ENCODE peak calls at places on chromosomes 4 and X, in ten cellular contexts. M is astrocyte; B is colonic mucosa; F is RWPE2; S is AG10803; L is CD8-positive, alpha-beta T cell; I is dorsolateral prefrontal cortex; H is neural progenitor cell; Z is fibroblast of the aortic adventitia; D is K562. O is an unnamed sample.

GRCh38 chr4:107470173-107470572 is 249.9 kb downstream of the PAPSS1 start:
- DNase-seq in M (no peak), B (no peak), F (no peak), S (no peak), L (no peak), I (no peak), H (no peak), Z (no peak), D (no peak), O (no peak)

GRCh38 chr4:103895876-103896465 is 176.2 kb upstream of the TACR3 start:
- DNase-seq in M (no peak), B (no peak), F (no peak), S (peak), L (no peak), I (no peak), H (no peak), Z (no peak), D (no peak), O (no peak)

GRCh38 chr4:1493540-1494287 is 87.5 kb upstream of the NKX1-1 start:
- DNase-seq in M (no peak), B (no peak), F (no peak), S (no peak), L (no peak), I (no peak), H (no peak), Z (no peak), D (no peak), O (no peak)

GRCh38 chrX:120781416-120781815 is 94.2 kb downstream of the CT47B1 start:
- DNase-seq in M (peak), B (no peak), F (no peak), S (peak), L (no peak), I (no peak), H (no peak), Z (peak), D (no peak), O (peak)

GRCh38 chrX:139930923-139931645 is 1.8 kb downstream of the ATP11C start:
- DNase-seq in M (no peak), B (peak), F (no peak), S (no peak), L (peak), I (no peak), H (peak), Z (peak), D (peak), O (peak)

GRCh38 chr4:2745981-2746806 is 9.9 kb downstream of the TNIP2 start:
- DNase-seq in M (peak), B (no peak), F (no peak), S (peak), L (peak), I (no peak), H (no peak), Z (no peak), D (peak), O (peak)

GRCh38 chr4:141246243-141246642 is 25.5 kb downstream of the ZNF330 start:
- DNase-seq in M (peak), B (no peak), F (no peak), S (peak), L (no peak), I (no peak), H (no peak), Z (peak), D (no peak), O (peak)

GRCh38 chr4:47406408-47406807 is 57.1 kb downstream of the COMMD8 start:
- DNase-seq in M (no peak), B (no peak), F (no peak), S (no peak), L (no peak), I (no peak), H (no peak), Z (no peak), D (no peak), O (no peak)

GRCh38 chrX:111098874-111099273 is 2.9 kb downstream of the PAK3 start:
- DNase-seq in M (no peak), B (peak), F (no peak), S (no peak), L (peak), I (peak), H (peak), Z (no peak), D (peak), O (peak)

GRCh38 chr4:105145059-105145912 is 1.4 kb upstream of the TET2 start:
- DNase-seq in M (no peak), B (no peak), F (no peak), S (no peak), L (no peak), I (no peak), H (no peak), Z (peak), D (no peak), O (no peak)

GRCh38 chrX:27600686-27601085 is 10.5 kb downstream of the DCAF8L2 start:
- DNase-seq in M (peak), B (no peak), F (no peak), S (no peak), L (no peak), I (no peak), H (no peak), Z (peak), D (no peak), O (peak)

GRCh38 chrX:39688576-39689373 is 409.0 kb downstream of the BCOR start:
- DNase-seq in M (no peak), B (peak), F (no peak), S (no peak), L (no peak), I (peak), H (peak), Z (peak), D (peak), O (peak)

GRCh38 chr4:99946346-99947189 is at the start of gene DNAJB14:
- DNase-seq in M (peak), B (peak), F (peak), S (peak), L (peak), I (peak), H (peak), Z (peak), D (peak), O (peak)

GRCh38 chrX:126137899-126138298 is 28.2 kb downstream of the DCAF12L2 start:
- DNase-seq in M (no peak), B (no peak), F (no peak), S (no peak), L (no peak), I (no peak), H (peak), Z (no peak), D (no peak), O (no peak)

GRCh38 chr4:181548873-181549541 is 694.2 kb upstream of the TENM3 start:
- DNase-seq in M (peak), B (no peak), F (no peak), S (peak), L (no peak), I (no peak), H (no peak), Z (peak), D (no peak), O (peak)

GRCh38 chr4:76523593-76523992 is 88.6 kb downstream of the SHROOM3 start:
- DNase-seq in M (no peak), B (no peak), F (no peak), S (no peak), L (no peak), I (no peak), H (no peak), Z (no peak), D (no peak), O (no peak)

GRCh38 chr4:24840826-24841587 is 45.6 kb downstream of the SOD3 start:
- DNase-seq in M (no peak), B (no peak), F (no peak), S (no peak), L (no peak), I (no peak), H (no peak), Z (peak), D (no peak), O (no peak)

GRCh38 chr4:69881173-69881773 is 21.3 kb upstream of the SULT1E1 start:
- DNase-seq in M (peak), B (peak), F (no peak), S (peak), L (peak), I (peak), H (peak), Z (peak), D (peak), O (peak)

GRCh38 chrX:47643926-47644325 is 6.4 kb downstream of the ELK1 start:
- DNase-seq in M (no peak), B (no peak), F (no peak), S (peak), L (no peak), I (no peak), H (peak), Z (peak), D (no peak), O (peak)

GRCh38 chrX:95076449-95076848 is 1402.4 kb downstream of the FAM133A start:
- DNase-seq in M (no peak), B (no peak), F (no peak), S (peak), L (no peak), I (no peak), H (peak), Z (peak), D (no peak), O (peak)

GRCh38 chr4:84502955-84503373 is 3.9 kb upstream of the NKX6-1 start:
- DNase-seq in M (no peak), B (no peak), F (no peak), S (no peak), L (no peak), I (no peak), H (peak), Z (no peak), D (no peak), O (no peak)

GRCh38 chr4:146638801-146639351 is at the start of gene POU4F2:
- DNase-seq in M (peak), B (no peak), F (no peak), S (peak), L (no peak), I (no peak), H (peak), Z (no peak), D (no peak), O (peak)

GRCh38 chrX:29308726-29309125 is 721.5 kb downstream of the IL1RAPL1 start:
- DNase-seq in M (no peak), B (no peak), F (no peak), S (no peak), L (no peak), I (no peak), H (no peak), Z (no peak), D (no peak), O (no peak)

GRCh38 chrX:137194164-137194563 is 160.4 kb upstream of the GPR101 start:
- DNase-seq in M (no peak), B (peak), F (no peak), S (no peak), L (no peak), I (peak), H (peak), Z (peak), D (peak), O (peak)

GRCh38 chrX:17161991-17162390 is 213.0 kb upstream of the NHS start:
- DNase-seq in M (no peak), B (no peak), F (no peak), S (no peak), L (no peak), I (no peak), H (no peak), Z (no peak), D (no peak), O (no peak)

GRCh38 chrX:29797156-29797555 is 418.2 kb upstream of the MAGEB2 start:
- DNase-seq in M (no peak), B (no peak), F (no peak), S (no peak), L (no peak), I (no peak), H (no peak), Z (no peak), D (no peak), O (no peak)

GRCh38 chrX:46582325-46582724 is 8.8 kb downstream of the CHST7 start:
- DNase-seq in M (peak), B (no peak), F (no peak), S (peak), L (no peak), I (no peak), H (no peak), Z (peak), D (no peak), O (peak)

GRCh38 chr4:184384810-184385557 is 89.4 kb downstream of the IRF2 start:
- DNase-seq in M (no peak), B (no peak), F (no peak), S (no peak), L (no peak), I (no peak), H (peak), Z (no peak), D (no peak), O (no peak)
- H3K4me3 ChIP-seq in M (no peak), B (no peak), F (no peak), S (peak), L (no peak), I (no peak), H (no peak), Z (peak), D (no peak), O (peak)

DNA sequence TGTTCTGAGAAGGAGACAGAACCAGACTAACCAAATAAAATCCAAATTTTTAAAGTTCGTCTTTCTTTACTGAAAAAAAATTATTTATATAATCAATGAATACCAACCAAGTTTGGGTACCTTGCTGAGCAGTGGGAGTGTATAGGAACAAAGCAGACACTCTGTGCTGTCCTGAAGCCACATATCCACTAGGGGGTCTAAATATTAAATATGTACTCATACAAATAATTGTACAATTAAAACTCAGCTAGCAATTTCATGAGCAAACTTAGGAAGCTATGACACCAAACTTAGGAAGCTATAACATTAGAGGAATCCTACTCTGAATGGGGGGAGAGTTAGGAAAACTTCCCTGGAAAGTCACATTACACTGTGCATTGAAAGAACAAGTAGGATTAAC is 582.0 kb upstream of the EPHA5 start:
- DNase-seq in M (no peak), B (no peak), F (no peak), S (no peak), L (no peak), I (no peak), H (no peak), Z (peak), D (no peak), O (peak)
- TF ChIP-seq CTCF in M (no peak), B (no peak), F (peak), S (no peak), L (no peak), I (no peak), H (peak), Z (peak), D (no peak), O (peak)

GRCh38 chr4:6917445-6918241 is 8.0 kb downstream of the TBC1D14 start:
- DNase-seq in M (no peak), B (peak), F (no peak), S (no peak), L (no peak), I (no peak), H (peak), Z (no peak), D (peak), O (peak)

GRCh38 chr4:6920174-6920573 is 10.5 kb downstream of the TBC1D14 start:
- DNase-seq in M (no peak), B (no peak), F (no peak), S (no peak), L (no peak), I (no peak), H (no peak), Z (no peak), D (no peak), O (no peak)

GRCh38 chr4:6916587-6917444 is 7.2 kb downstream of the TBC1D14 start:
- DNase-seq in M (peak), B (peak), F (no peak), S (peak), L (peak), I (no peak), H (no peak), Z (no peak), D (peak), O (peak)

GRCh38 chr4:6916069-6916586 is 6.5 kb downstream of the TBC1D14 start:
- DNase-seq in M (no peak), B (no peak), F (no peak), S (no peak), L (no peak), I (no peak), H (no peak), Z (no peak), D (no peak), O (no peak)

GRCh38 chr4:6918345-6918744 is 8.7 kb downstream of the TBC1D14 start:
- DNase-seq in M (no peak), B (no peak), F (no peak), S (no peak), L (no peak), I (no peak), H (no peak), Z (no peak), D (no peak), O (no peak)
- H3K4me3 ChIP-seq in M (no peak), B (peak), F (no peak), S (no peak), L (peak), I (no peak), H (no peak), Z (no peak), D (no peak), O (no peak)

DNA sequence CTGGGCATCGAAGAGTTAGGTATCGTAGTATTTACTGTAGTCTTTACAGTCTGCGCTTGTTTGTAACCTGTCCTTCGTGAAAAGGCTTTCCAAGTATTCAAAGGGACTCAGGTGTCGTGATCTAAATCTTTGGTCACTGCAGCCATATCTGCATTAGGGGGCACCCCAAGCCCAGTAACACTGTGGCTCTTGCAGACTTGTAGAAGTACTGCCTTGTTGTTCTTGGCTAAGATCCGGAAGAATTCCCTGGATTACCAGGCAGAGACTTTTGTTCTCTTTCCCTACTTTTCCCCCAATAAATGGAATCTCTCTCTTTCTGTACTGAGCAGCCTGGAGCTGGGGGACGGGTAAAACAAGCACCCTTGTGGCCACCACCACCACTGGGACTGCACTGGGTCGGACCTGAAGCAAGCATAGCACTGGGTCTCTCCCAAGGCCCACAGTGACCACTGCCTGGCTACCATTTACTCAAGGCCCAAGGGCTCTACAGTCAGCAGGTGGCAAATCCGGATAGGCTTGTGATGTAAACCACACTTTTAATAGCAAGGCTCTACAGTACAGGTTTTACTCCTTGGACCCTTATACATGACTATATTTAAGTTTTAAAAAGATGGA is 12.0 kb downstream of the CXorf58 start:
- DNase-seq in M (no peak), B (no peak), F (no peak), S (peak), L (no peak), I (no peak), H (peak), Z (peak), D (no peak), O (peak)
- TF ChIP-seq CTCF in M (no peak), B (no peak), F (no peak), S (peak), L (no peak), I (no peak), H (peak), Z (no peak), D (peak), O (peak)

DNA sequence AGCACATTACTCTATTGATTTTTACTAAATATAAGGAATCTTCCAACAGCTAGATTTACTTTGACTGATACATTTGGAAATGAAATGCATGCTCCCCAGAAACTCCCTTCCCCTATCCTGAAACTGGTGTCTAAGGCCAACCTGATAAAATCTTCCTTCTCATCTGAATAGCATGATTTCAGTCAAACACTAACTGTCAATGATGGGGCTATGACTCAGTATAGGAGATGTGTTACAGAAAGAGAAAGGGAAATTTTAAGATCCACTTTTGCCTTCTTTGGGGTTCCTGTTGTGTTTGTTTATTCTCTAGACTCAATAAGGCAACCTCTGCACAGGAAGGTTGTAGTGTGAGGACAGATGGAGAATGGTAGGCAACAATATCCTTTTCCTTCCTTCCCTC is 160.7 kb downstream of the MOSPD2 start:
- DNase-seq in M (no peak), B (no peak), F (no peak), S (no peak), L (no peak), I (no peak), H (no peak), Z (no peak), D (no peak), O (no peak)
- H3K4me3 ChIP-seq in M (no peak), B (no peak), F (no peak), S (no peak), L (no peak), I (no peak), H (no peak), Z (no peak), D (no peak), O (no peak)